ENCODE peak calls at places on chromosomes 3 and 15, in five cellular contexts. L is transverse colon, V is fibroblast of the aortic adventitia, M is psoas muscle, R is bronchial epithelial cell. I is an unnamed sample.

GRCh38 chr15:64717735-64718495 is 57.5 kb downstream of the RBPMS2 start:
- DNase-seq in R (no peak), M (no peak), V (no peak), L (no peak), I (peak; percentile 26)

GRCh38 chr3:41102053-41102556 is 97.2 kb upstream of the CTNNB1 start:
- DNase-seq in L (peak; percentile 24), R (peak; percentile 100), V (no peak), M (no peak), I (no peak)

GRCh38 chr3:7144696-7145308 is 283.9 kb downstream of the GRM7 start:
- DNase-seq in L (no peak), R (peak; percentile 12), V (no peak), M (no peak), I (peak; percentile 7)

GRCh38 chr3:10215578-10216368 is 32.5 kb upstream of the TATDN2 start:
- DNase-seq in L (no peak), R (no peak), M (no peak), V (no peak), I (no peak)

GRCh38 chr3:88879905-88880304 is 227.5 kb upstream of the EPHA3 start:
- DNase-seq in V (no peak), L (no peak), R (peak; percentile 53), M (no peak), I (no peak)

GRCh38 chr3:58013973-58014649 is 5.9 kb downstream of the FLNB start:
- DNase-seq in L (peak; percentile 30), V (peak; percentile 98), M (peak; percentile 55), R (no peak), I (no peak)

GRCh38 chr3:72152551-72153476 is 367.9 kb upstream of the PROK2 start:
- DNase-seq in V (peak; percentile 92), L (peak; percentile 79), R (peak; percentile 34), M (peak; percentile 58), I (no peak)

GRCh38 chr15:70584838-70585706 is 178.3 kb downstream of the UACA start:
- DNase-seq in M (peak; percentile 18), V (no peak), L (no peak), R (peak; percentile 51), I (peak; percentile 56)

GRCh38 chr3:147407495-147408179 is 1.3 kb upstream of the ZIC4 start:
- DNase-seq in M (no peak), V (no peak), L (no peak), R (no peak), I (no peak)

GRCh38 chr3:187314176-187314575 is 22.6 kb upstream of the MASP1 start:
- DNase-seq in R (no peak), L (no peak), V (no peak), M (no peak), I (no peak)

GRCh38 chr3:71299160-71299559 is 284.4 kb downstream of the FOXP1 start:
- DNase-seq in M (no peak), R (no peak), V (no peak), L (no peak), I (peak; percentile 76)

GRCh38 chr3:112097378-112097777 is 11.2 kb downstream of the C3orf52 start:
- DNase-seq in M (no peak), V (peak; percentile 99), L (peak; percentile 71), R (peak; percentile 100), I (peak; percentile 42)

GRCh38 chr3:105752791-105753415 is 115.9 kb downstream of the CBLB start:
- DNase-seq in V (peak; percentile 11), L (peak; percentile 27), M (no peak), R (peak; percentile 18), I (peak; percentile 67)

GRCh38 chr3:182910939-182911781 is 69.2 kb downstream of the DCUN1D1 start:
- DNase-seq in M (no peak), R (no peak), V (no peak), L (no peak), I (peak; percentile 16)

GRCh38 chr3:17581421-17582080 is 160.9 kb downstream of the TBC1D5 start:
- DNase-seq in L (no peak), M (no peak), V (peak; percentile 3), R (peak; percentile 87), I (no peak)

GRCh38 chr15:42605281-42605744 is 29.9 kb downstream of the STARD9 start:
- DNase-seq in R (no peak), M (no peak), V (peak; percentile 53), L (no peak), I (peak; percentile 24)

GRCh38 chr15:65303687-65304392 is 637 bp upstream of the RNU5B-1 start:
- DNase-seq in M (peak; percentile 68), L (peak; percentile 81), R (peak; percentile 48), V (peak; percentile 62), I (peak; percentile 86)

GRCh38 chr3:11212301-11212613 is 58.0 kb downstream of the HRH1 start:
- DNase-seq in L (no peak), R (peak; percentile 64), M (no peak), V (peak; percentile 68), I (no peak)

GRCh38 chr15:70791248-70791647 is 27.9 kb upstream of the UACA start:
- DNase-seq in L (no peak), V (no peak), R (no peak), M (no peak), I (no peak)

GRCh38 chr3:40445880-40446279 is 11.3 kb upstream of the RPL14 start:
- DNase-seq in M (no peak), R (no peak), V (no peak), L (no peak), I (no peak)

GRCh38 chr3:29067014-29067413 is 213.9 kb upstream of the RBMS3 start:
- DNase-seq in L (no peak), M (no peak), V (peak; percentile 5), R (peak; percentile 92), I (no peak)

GRCh38 chr15:56244237-56244810 is 645 bp upstream of the RFX7 start:
- DNase-seq in V (peak; percentile 74), M (peak; percentile 20), L (peak; percentile 38), R (peak; percentile 89), I (peak; percentile 60)

GRCh38 chr3:61358364-61358763 is 107.1 kb upstream of the FHIT start:
- DNase-seq in L (peak; percentile 74), M (peak; percentile 47), V (peak; percentile 3), R (no peak), I (no peak)

GRCh38 chr15:52295421-52295991 is at the start of gene MYO5C:
- DNase-seq in V (no peak), R (peak; percentile 50), M (peak; percentile 70), L (peak; percentile 91), I (peak; percentile 11)

GRCh38 chr3:23629181-23629893 is 176.4 kb upstream of the UBE2E1 start:
- DNase-seq in L (no peak), R (peak; percentile 68), V (peak; percentile 86), M (no peak), I (no peak)

GRCh38 chr15:60478633-60479360 is at the start of gene ICE2:
- DNase-seq in M (peak; percentile 97), R (peak; percentile 86), L (peak; percentile 98), V (peak; percentile 92), I (peak; percentile 99)
- TF ChIP-seq CTCF in M (no peak), R (no peak), L (peak; percentile 43), V (no peak), I (no peak)

GRCh38 chr15:77605582-77605981 is 27.1 kb downstream of the LINGO1 start:
- DNase-seq in R (no peak), M (no peak), L (no peak), V (no peak), I (no peak)

GRCh38 chr15:77603616-77604406 is 28.9 kb downstream of the LINGO1 start:
- DNase-seq in R (no peak), V (no peak), M (no peak), L (no peak), I (no peak)

GRCh38 chr15:77606142-77607034 is 26.3 kb downstream of the LINGO1 start:
- DNase-seq in V (peak; percentile 16), L (peak; percentile 55), M (no peak), R (no peak), I (no peak)

GRCh38 chr15:77602800-77603199 is 29.9 kb downstream of the LINGO1 start:
- DNase-seq in M (no peak), L (no peak), V (no peak), R (no peak), I (no peak)

DNA sequence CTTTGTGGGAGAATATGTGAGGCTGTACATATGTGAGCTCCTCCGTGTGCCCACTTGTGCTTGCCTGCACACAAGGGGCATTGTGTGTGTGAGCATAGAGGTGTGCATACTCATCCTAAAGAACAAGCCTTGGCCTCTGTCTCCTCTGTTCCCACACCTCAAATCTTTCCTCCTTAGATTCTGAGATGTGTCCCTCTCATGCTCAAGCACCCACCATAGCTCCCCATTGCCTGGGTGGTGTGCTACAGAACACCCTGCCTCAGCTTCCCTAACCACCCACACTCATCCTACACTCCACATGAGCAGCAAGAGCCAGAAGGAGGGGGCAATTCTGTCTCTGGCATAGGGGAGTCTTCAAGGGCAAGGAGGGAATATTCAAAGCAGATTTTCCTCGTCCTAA is 27.7 kb downstream of the LINGO1 start:
- DNase-seq in R (no peak), M (no peak), V (no peak), L (no peak), I (no peak)
- TF ChIP-seq CTCF in R (no peak), M (no peak), V (no peak), L (no peak), I (no peak)

GRCh38 chr3:118846176-118846575 is 188.5 kb downstream of the IGSF11 start:
- DNase-seq in R (no peak), V (no peak), L (no peak), M (no peak), I (no peak)

DNA sequence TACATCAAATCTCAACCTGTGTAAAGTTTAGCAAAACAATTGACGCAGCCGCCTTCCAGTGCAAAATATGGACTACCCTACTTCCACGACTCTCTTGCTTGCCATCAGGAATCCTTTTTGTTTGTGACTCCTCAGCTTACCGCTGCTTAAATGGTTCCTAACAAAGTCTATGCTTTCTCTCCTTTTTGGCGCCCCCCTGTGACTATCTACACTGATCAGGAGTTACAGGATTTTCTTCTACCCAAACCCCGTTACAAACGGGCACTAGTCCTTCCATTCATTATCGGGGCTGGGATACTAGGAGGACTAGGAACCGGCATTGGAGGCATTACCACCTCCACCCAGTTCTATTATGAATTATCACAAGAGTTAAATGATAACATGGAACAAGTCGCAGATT is 184.0 kb downstream of the IGSF11 start:
- DNase-seq in R (no peak), V (no peak), L (no peak), M (no peak), I (no peak)
- TF ChIP-seq CTCF in R (no peak), V (no peak), L (no peak), M (no peak), I (no peak)

GRCh38 chr3:45905755-45906154 is 19.4 kb downstream of the CCR9 start:
- DNase-seq in V (no peak), R (no peak), L (no peak), M (no peak), I (no peak)

GRCh38 chr3:45908761-45909160 is 22.4 kb downstream of the CCR9 start:
- DNase-seq in R (no peak), V (no peak), L (no peak), M (no peak), I (no peak)

GRCh38 chr3:45904931-45905330 is 18.6 kb downstream of the CCR9 start:
- DNase-seq in V (no peak), M (no peak), R (no peak), L (no peak), I (no peak)

GRCh38 chr3:45907769-45908705 is 21.7 kb downstream of the CCR9 start:
- DNase-seq in L (no peak), V (peak; percentile 51), R (peak; percentile 31), M (no peak), I (peak; percentile 31)

DNA sequence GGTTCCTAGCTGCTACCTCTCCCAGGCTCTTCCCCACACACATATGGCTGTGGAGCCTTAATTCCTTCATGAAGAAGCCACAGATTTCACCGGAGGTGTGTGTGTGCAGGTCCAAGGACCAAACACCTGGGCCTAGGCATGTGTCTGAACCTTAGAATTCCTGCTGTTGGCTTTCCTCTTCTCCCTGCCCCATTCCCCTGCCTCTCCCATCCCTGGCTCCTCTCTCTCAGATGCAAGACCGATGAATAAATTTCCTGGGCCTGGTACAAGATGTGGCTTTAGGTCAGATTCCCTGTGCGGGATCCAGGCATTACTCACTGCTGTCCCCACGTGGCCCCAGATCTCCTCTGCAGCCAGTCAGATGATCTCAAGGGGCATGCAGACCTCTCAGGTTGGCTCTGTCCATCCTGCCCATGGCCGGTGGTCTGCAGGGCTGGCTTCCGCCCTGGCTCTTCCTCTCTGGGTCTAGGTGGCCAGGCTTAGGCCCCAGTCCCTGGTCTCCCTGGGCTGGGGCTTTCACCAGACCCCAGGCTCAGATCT is 20.4 kb downstream of the CCR9 start:
- DNase-seq in M (peak; percentile 43), L (no peak), R (peak; percentile 18), V (peak; percentile 77), I (no peak)
- TF ChIP-seq CTCF in M (peak; percentile 34), L (no peak), R (peak; percentile 58), V (peak; percentile 71), I (no peak)

I was measured in activated CD8-positive, alpha-beta T cell treated with anti-CD3 and anti-CD28 coated beads for 36 hours.